ENCODE peak calls at places on chromosomes 12 and 14, in seven cellular contexts. G, K, B, D, Z, L and V are unnamed samples.

GRCh38 chr14:97329701-97330100 is 532.5 kb downstream of the VRK1 start:
- DNase-seq in B (no peak), K (no peak), L (no peak), G (no peak), Z (no peak), D (no peak), V (no peak)

GRCh38 chr14:30267141-30267540 is 291.8 kb upstream of the G2E3 start:
- DNase-seq in D (no peak), G (no peak), K (no peak), L (no peak), Z (no peak), B (no peak), V (no peak)

GRCh38 chr12:93098077-93098476 is 169.0 kb upstream of the EEA1 start:
- DNase-seq in K (no peak), Z (peak), G (peak), B (no peak), D (peak), L (peak), V (peak)

GRCh38 chr12:124094733-124095132 is 121.7 kb downstream of the ZNF664 start:
- DNase-seq in G (no peak), B (no peak), K (no peak), Z (no peak), D (no peak), L (no peak), V (no peak)

GRCh38 chr12:94157891-94158495 is 9.6 kb downstream of the PLXNC1 start:
- DNase-seq in G (no peak), K (no peak), B (no peak), D (no peak), L (no peak), Z (no peak), V (peak)

GRCh38 chr12:44582521-44582920 is 293.6 kb downstream of the NELL2 start:
- DNase-seq in B (no peak), D (no peak), L (no peak), Z (no peak), K (peak), G (no peak), V (no peak)

GRCh38 chr12:62882696-62883095 is 52.3 kb downstream of the PPM1H start:
- DNase-seq in D (no peak), L (no peak), B (no peak), Z (no peak), K (no peak), G (no peak), V (no peak)

GRCh38 chr12:22380029-22380428 is 45.5 kb upstream of the ST8SIA1 start:
- DNase-seq in Z (no peak), B (no peak), G (no peak), K (no peak), D (peak), L (no peak), V (no peak)

GRCh38 chr14:103160321-103161053 is 37.2 kb downstream of the TNFAIP2 start:
- DNase-seq in K (no peak), G (no peak), D (no peak), Z (no peak), L (no peak), B (no peak), V (no peak)

GRCh38 chr12:3680919-3681594 is 71.9 kb downstream of the CRACR2A start:
- DNase-seq in L (peak), Z (peak), G (no peak), K (no peak), B (no peak), D (no peak), V (no peak)

GRCh38 chr12:10554228-10554970 is 48.7 kb downstream of the EIF2S3B start:
- DNase-seq in G (no peak), B (no peak), K (no peak), D (no peak), L (no peak), Z (no peak), V (no peak)

GRCh38 chr12:101407054-101407437 is 526 bp downstream of the ARL1 start:
- DNase-seq in K (peak), D (no peak), Z (no peak), B (no peak), L (no peak), G (no peak), V (no peak)

GRCh38 chr12:76348079-76348901 is at the start of gene BBS10:
- DNase-seq in Z (peak), D (peak), K (peak), L (peak), G (peak), B (peak), V (peak)

GRCh38 chr12:11702959-11703358 is 53.5 kb downstream of the ETV6 start:
- DNase-seq in D (no peak), G (no peak), Z (no peak), K (no peak), B (no peak), L (no peak), V (no peak)

GRCh38 chr14:98919431-98919830 is 352.6 kb downstream of the BCL11B start:
- DNase-seq in L (no peak), K (no peak), B (no peak), Z (no peak), D (no peak), G (no peak), V (no peak)

GRCh38 chr12:24057920-24058476 is 108.5 kb upstream of the SOX5 start:
- DNase-seq in D (no peak), B (no peak), L (no peak), G (no peak), Z (no peak), K (no peak), V (no peak)

GRCh38 chr12:12870454-12870853 is 20.9 kb upstream of the GPRC5A start:
- DNase-seq in Z (peak), L (no peak), G (peak), D (no peak), K (peak), B (peak), V (no peak)

GRCh38 chr12:64610092-64610659 is at the start of gene RASSF3:
- DNase-seq in L (peak), G (peak), Z (peak), D (peak), K (peak), B (peak), V (peak)

GRCh38 chr14:54728700-54729527 is 162.0 kb downstream of the SAMD4A start:
- DNase-seq in D (peak), G (no peak), L (no peak), Z (no peak), K (no peak), B (no peak), V (no peak)

GRCh38 chr12:123390415-123391093 is 6.6 kb downstream of the KMT5A start:
- DNase-seq in D (no peak), L (no peak), K (no peak), B (no peak), G (no peak), Z (peak), V (peak)

GRCh38 chr12:23049180-23049579 is 424.2 kb downstream of the ETNK1 start:
- DNase-seq in D (no peak), L (no peak), B (no peak), Z (peak), G (no peak), K (no peak), V (peak)

GRCh38 chr12:2959194-2959507 is at the start of gene TEAD4:
- DNase-seq in G (peak), K (peak), D (peak), B (peak), Z (peak), L (peak), V (no peak)

GRCh38 chr12:5439333-5439732 is 7.4 kb downstream of the NTF3 start:
- DNase-seq in B (no peak), Z (no peak), D (no peak), K (no peak), G (no peak), L (no peak), V (no peak)

GRCh38 chr12:132489602-132490239 is at the start of gene FBRSL1:
- DNase-seq in D (peak), G (peak), L (peak), K (peak), Z (peak), B (peak), V (peak)

GRCh38 chr12:123115409-123116111 is 35.3 kb downstream of the PITPNM2 start:
- DNase-seq in D (no peak), Z (no peak), L (no peak), K (no peak), G (no peak), B (no peak), V (peak)

GRCh38 chr12:32139064-32139421 is 32.4 kb downstream of the BICD1 start:
- DNase-seq in K (no peak), L (no peak), G (no peak), D (no peak), B (no peak), Z (peak), V (peak)
- H3K4me3 ChIP-seq in K (no peak), L (peak), G (no peak), D (no peak), B (no peak), Z (peak), V (peak)

DNA sequence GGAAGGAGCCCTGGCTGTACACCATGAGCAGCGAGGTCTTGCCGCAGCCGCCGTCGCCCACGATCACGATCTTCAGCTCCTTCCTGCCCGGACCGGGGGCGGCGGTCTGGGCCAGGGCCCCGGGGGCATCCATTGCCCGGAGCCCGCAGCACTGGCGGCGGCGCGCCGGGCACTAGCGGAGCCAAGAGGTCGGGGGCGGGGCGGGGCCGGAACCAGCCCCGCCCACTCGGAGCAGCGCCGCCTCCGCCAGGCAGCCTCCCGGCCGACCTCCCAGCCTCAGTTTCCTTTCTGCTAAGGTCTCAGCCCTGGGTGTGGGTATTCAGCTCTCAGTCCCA is at the start of gene RHOF:
- DNase-seq in K (no peak), L (no peak), Z (no peak), B (no peak), D (no peak), G (no peak), V (no peak)
- TF ChIP-seq MAX in K (no peak), L (no peak), Z (no peak), B (no peak), D (no peak), G (no peak), V (peak)

DNA sequence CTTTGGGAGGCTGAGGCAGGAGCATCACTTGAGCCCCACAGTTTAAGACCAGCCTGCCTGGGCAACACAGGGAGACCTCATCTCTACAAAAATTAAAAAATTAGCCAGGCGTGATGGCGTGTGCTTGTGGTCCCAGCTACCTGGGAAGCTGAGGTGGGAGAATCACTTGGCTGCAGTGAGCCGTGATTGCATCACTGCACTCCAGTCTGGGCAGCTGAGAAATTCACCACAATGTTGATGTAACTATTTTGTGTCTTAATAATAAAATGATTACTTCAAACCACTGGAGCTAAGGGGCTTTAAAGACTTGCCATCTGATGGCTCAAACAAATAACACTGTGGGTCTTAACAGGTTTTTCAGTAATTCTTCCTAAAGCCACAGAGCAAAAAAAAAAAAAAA is 10.8 kb downstream of the ERH start:
- DNase-seq in D (no peak), Z (no peak), L (no peak), K (no peak), B (no peak), G (no peak), V (no peak)
- TF ChIP-seq POLR2A in D (no peak), Z (no peak), L (no peak), K (no peak), B (no peak), G (no peak), V (no peak)

DNA sequence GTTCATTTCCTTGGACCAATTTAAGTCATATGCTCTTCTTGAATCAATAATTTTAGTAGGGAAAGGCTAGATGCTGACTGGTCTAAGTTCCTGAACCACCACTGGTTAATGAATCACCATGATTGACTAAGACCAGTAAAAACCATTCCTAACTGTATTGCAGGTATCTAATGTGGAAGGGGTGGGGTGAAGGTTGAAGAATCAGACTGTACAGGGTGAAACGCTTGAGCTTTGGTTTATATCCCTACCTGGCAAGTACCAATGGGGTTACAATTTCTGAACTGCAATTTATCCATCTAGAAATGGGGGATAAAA is 100.2 kb downstream of the DYRK2 start:
- DNase-seq in D (no peak), G (peak), B (no peak), Z (no peak), K (no peak), L (no peak), V (no peak)
- H3K4me3 ChIP-seq in D (no peak), G (no peak), B (no peak), Z (no peak), K (no peak), L (no peak), V (no peak)

DNA sequence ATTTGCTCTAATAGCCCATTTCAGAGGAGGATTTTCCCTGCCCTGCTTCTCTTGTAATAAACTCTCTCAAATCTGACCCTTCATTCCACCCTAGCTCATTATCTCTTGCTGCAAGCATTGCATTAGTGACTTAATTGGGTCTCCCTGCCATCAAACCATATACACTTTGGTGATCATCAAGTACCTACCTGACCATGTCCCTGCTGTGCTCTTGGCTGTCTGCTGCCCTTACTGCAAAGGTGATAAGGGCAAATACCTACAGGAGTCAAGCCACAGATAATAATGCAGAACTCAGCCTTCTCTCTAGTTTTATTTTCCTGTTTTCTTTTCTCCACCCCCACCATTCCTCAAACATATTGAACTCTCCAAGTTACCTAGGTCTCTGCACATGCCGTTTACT is 88.4 kb downstream of the LIN7A start:
- DNase-seq in B (no peak), Z (no peak), L (no peak), K (no peak), D (no peak), G (no peak), V (no peak)
- TF ChIP-seq MAX in B (no peak), Z (no peak), L (no peak), K (no peak), D (no peak), G (no peak), V (no peak)

GRCh38 chr12:115378296-115378695 is 694.3 kb upstream of the TBX3 start:
- DNase-seq in L (no peak), K (no peak), G (no peak), D (no peak), Z (no peak), B (no peak), V (no peak)

GRCh38 chr12:115377781-115378180 is 693.8 kb upstream of the TBX3 start:
- DNase-seq in B (no peak), Z (no peak), G (no peak), L (no peak), K (no peak), D (no peak), V (no peak)

GRCh38 chr12:115377230-115377629 is 693.3 kb upstream of the TBX3 start:
- DNase-seq in L (no peak), Z (no peak), D (no peak), K (no peak), B (no peak), G (no peak), V (no peak)

GRCh38 chr12:115374480-115375187 is 690.7 kb upstream of the TBX3 start:
- DNase-seq in Z (no peak), B (no peak), K (no peak), G (no peak), L (no peak), D (no peak), V (no peak)

GRCh38 chr12:115375188-115375991 is 691.4 kb upstream of the TBX3 start:
- DNase-seq in K (peak), L (no peak), Z (no peak), D (no peak), G (no peak), B (no peak), V (peak)
- TF ChIP-seq POLR2A in K (no peak), L (no peak), Z (no peak), D (no peak), G (no peak), B (no peak), V (no peak)

GRCh38 chr14:105477659-105478623 is 3.3 kb downstream of the CRIP2 start:
- DNase-seq in L (no peak), Z (no peak), D (peak), G (no peak), B (no peak), K (no peak), V (peak)

GRCh38 chr14:105474478-105475268 is at the start of gene CRIP2:
- DNase-seq in G (no peak), L (peak), K (no peak), B (peak), D (peak), Z (peak), V (no peak)

GRCh38 chr14:105476937-105477658 is 2.5 kb downstream of the CRIP2 start:
- DNase-seq in B (no peak), L (no peak), K (no peak), Z (peak), D (no peak), G (no peak), V (no peak)

GRCh38 chr14:105475269-105475915 is 771 bp downstream of the CRIP2 start:
- DNase-seq in L (no peak), G (no peak), B (no peak), Z (peak), K (no peak), D (no peak), V (no peak)

DNA sequence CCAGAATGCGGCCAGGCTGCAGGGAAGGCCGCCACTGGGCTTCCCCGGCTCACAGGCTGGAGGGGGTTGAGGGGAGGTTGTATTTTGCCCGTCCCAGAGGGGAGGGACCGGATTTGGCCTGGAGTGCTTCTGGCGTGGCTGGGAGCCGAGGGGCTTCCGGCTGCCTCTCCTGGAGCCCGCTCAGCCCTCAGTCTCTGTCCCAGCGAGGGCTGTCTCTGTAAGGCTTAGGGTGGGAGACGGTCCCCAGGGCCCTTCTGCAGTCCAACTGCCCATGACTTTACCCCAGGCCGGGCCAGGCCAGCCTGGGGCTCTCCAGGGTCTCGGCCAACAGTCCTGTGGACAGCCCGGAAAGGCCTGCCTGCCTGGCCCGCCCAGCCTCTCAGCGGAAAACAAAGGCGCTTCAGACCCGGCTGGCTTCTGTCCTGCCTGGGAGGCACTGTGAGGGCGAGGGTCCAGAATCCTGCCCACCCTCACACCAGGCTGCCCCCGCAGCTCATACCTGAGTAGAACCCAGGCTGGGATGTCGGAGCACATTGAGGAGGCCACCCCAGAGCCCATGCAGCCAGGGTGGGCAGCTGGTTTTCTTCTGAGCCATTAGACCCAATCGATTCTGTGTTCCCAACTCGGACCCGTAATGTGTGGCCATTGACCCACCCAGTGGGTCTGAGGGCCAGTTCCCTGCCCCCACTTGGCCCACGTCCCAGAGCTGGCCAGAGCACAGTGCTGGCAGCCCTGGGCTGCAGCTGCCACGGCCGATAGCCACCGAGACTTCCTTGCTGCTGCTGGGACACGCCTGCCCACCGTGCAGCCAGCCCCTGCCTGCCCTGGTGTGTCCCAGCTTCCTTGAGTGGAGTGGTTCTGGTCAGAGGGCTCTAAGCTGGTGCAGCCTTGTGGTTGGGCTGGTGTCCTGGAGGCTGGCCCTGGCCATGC is 1.6 kb downstream of the CRIP2 start:
- DNase-seq in G (no peak), Z (peak), L (no peak), D (no peak), K (peak), B (no peak), V (no peak)
- H3K4me3 ChIP-seq in G (peak), Z (peak), L (no peak), D (no peak), K (peak), B (peak), V (no peak)

DNA sequence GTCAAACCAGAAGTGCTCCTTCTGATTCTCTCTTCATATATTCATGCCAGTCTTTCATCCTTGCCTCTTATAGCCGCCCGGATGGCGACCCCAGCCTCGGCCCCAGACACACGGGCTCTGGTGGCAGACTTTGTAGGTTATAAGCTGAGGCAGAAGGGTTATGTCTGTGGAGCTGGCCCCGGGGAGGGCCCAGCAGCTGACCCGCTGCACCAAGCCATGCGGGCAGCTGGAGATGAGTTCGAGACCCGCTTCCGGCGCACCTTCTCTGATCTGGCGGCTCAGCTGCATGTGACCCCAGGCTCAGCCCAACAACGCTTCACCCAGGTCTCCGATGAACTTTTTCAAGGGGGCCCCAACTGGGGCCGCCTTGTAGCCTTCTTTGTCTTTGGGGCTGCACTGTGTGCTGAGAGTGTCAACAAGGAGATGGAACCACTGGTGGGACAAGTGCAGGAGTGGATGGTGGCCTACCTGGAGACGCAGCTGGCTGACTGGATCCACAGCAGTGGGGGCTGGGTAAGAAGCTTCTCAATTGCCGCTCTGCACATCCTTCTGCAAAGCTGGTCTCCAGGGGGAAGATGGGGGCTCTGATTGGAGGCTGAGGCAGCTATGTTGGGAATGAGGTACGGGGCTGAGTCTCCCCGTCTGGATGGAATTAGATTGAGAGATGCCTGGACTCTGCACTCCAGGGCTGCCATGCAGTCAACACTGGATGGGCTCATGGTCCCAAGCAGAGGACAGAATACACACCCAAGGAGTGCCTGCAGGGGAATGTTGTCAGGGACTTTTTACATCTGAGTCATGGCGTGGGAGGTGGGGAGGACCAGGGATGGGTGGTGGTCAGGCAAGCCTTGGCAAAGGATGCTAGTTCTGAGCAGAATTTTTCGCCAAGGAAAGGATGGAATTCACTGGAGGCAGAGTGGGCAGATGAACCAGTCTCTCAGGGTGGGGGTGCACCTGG is 1.3 kb downstream of the BCL2L2 start:
- DNase-seq in L (no peak), B (no peak), Z (no peak), G (no peak), K (no peak), D (no peak), V (no peak)
- TF ChIP-seq MAX in L (no peak), B (no peak), Z (no peak), G (no peak), K (no peak), D (no peak), V (no peak)